ENCODE peak calls at places on chromosome 20, in five cellular contexts. D is fibroblast of lung, Z is endodermal cell, I is HCT116, C is IMR-90. S is an unnamed sample.

GRCh38 chr20:34251619-34252018 is 10.4 kb downstream of the ASIP start:
- DNase-seq in Z (no peak), C (no peak), I (no peak), D (no peak), S (no peak)

GRCh38 chr20:58719971-58720371 is 27.4 kb downstream of the NPEPL1 start:
- DNase-seq in Z (no peak), I (no peak), C (no peak), D (no peak), S (no peak)

GRCh38 chr20:17281478-17281877 is 54.6 kb downstream of the PCSK2 start:
- DNase-seq in Z (peak; percentile 90), I (peak; percentile 3), C (peak; percentile 19), D (peak; percentile 1), S (peak; percentile 12)

GRCh38 chr20:32018269-32019155 is 8.3 kb downstream of the CCM2L start:
- DNase-seq in C (no peak), I (peak; percentile 81), D (no peak), Z (peak; percentile 99), S (no peak)

GRCh38 chr20:48624315-48625020 is 203.3 kb downstream of the PREX1 start:
- DNase-seq in D (no peak), I (no peak), C (no peak), Z (no peak), S (no peak)

GRCh38 chr20:15802020-15802419 is 771.2 kb downstream of the KIF16B start:
- DNase-seq in Z (no peak), D (no peak), I (no peak), C (no peak), S (no peak)

GRCh38 chr20:25437153-25437581 is 29.7 kb downstream of the GINS1 start:
- DNase-seq in D (peak; percentile 35), I (no peak), Z (peak; percentile 84), C (peak; percentile 40), S (no peak)

GRCh38 chr20:6053776-6054688 is at the start of gene LRRN4:
- DNase-seq in C (peak; percentile 26), D (peak; percentile 51), Z (peak; percentile 88), I (peak; percentile 19), S (no peak)

GRCh38 chr20:15976047-15976731 is 597.1 kb downstream of the KIF16B start:
- DNase-seq in C (no peak), Z (peak; percentile 86), I (no peak), D (no peak), S (no peak)

GRCh38 chr20:22716824-22717351 is 132.5 kb upstream of the FOXA2 start:
- DNase-seq in D (no peak), C (peak; percentile 7), Z (no peak), I (no peak), S (peak; percentile 72)

GRCh38 chr20:36066777-36067176 is 87.8 kb upstream of the EPB41L1 start:
- DNase-seq in D (no peak), C (no peak), I (no peak), Z (no peak), S (no peak)

GRCh38 chr20:14775778-14776177 is 438.4 kb upstream of the FLRT3 start:
- DNase-seq in Z (no peak), I (peak; percentile 8), C (no peak), D (peak; percentile 55), S (peak; percentile 91)

GRCh38 chr20:46139243-46139889 is 21.3 kb downstream of the CD40 start:
- DNase-seq in C (no peak), D (no peak), Z (no peak), I (no peak), S (no peak)

GRCh38 chr20:18805881-18806280 is 7.7 kb upstream of the SCP2D1 start:
- DNase-seq in C (peak; percentile 41), D (no peak), I (no peak), Z (no peak), S (no peak)

GRCh38 chr20:29319725-29320124 is 1937.7 kb upstream of the DEFB115 start:
- DNase-seq in D (no peak), Z (no peak), I (no peak), C (no peak), S (no peak)
- H3K9ac ChIP-seq in D (no peak overlapping the region), Z (no peak overlapping the region), I (no peak overlapping the region), C (no peak overlapping the region), S (no peak overlapping the region)

GRCh38 chr20:62971211-62971949 is 18.9 kb downstream of the SLC17A9 start:
- DNase-seq in Z (no peak), C (no peak), D (no peak), I (no peak), S (no peak)

GRCh38 chr20:62975251-62975770 is 22.8 kb downstream of the SLC17A9 start:
- DNase-seq in Z (no peak), C (no peak), I (no peak), D (no peak), S (no peak)

GRCh38 chr20:62972270-62973032 is 19.9 kb downstream of the SLC17A9 start:
- DNase-seq in Z (peak; percentile 96), C (peak; percentile 69), I (peak; percentile 63), D (peak; percentile 65), S (peak; percentile 94)

GRCh38 chr20:62970307-62971210 is 18.1 kb downstream of the SLC17A9 start:
- DNase-seq in D (no peak), I (no peak), C (no peak), Z (no peak), S (no peak)

DNA sequence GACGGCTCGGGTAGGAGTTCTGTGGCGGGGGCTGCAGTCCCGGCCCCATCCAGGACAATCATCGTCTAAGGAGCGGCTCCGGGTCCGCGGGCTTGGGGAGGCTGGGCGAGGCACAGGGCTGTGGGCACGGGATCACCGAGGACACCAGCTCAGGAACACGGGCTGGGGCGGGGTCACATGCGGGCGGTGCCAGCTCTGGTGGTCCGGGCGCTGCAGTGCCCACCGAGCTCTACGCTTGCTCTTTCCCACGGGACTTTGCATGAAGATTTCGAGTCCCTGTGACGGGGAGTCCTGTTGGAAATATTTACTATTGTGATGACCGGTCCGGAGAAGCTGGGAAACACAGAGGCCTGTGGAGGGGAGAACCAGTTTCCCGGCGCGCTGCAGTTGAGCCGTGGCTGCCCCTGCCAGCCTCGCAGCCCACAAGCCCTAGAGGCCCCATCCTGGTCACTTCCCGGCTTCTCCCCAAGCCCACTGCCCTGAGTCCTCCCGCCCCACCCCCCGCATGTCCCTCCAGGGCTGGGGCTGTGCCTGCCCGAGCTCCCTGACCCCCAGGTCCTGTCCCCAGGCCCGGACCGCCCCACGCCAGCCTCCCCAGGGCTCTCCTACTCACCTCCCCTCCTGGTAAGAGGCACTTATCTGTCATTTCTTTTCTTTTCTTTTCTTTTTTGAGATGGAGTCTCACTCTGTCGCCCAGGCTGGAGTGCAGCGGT is 20.7 kb downstream of the SLC17A9 start:
- DNase-seq in D (no peak), C (no peak), Z (no peak), I (no peak), S (no peak)
- H3K4me3 ChIP-seq in D (no peak overlapping the region), C (no peak overlapping the region), Z (peak overlapping the region; percentile 45), I (peak overlapping the region; percentile 47), S (no peak overlapping the region)

DNA sequence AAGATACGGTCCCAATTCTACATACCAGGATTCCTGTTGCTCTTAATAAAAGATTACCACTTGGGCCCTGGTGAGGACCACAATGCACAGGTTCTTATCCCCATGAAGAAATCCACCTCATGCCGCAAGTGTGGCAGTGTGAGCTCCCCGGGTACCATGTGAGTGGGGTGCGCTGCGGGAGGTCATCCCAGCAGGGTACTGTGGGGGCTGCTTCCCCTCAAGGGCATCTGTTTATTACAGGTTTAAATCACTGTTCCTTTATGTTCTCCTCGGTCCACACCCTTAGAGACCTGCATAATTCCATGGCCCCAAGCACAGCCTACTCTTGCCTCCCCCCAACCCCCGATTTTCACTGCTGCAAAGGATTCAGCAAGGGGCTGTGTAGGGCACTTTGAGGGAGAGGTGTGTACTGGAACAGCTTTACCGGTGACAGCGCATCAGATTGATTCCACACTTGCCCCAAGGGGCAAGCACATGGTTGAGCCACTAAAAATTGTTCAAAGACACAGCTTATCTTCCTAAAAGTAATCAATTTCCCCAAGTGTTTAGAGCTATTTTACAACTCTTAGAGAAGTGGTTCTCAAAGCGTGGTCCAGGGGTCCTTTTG is 6.2 kb downstream of the DIDO1 start:
- DNase-seq in I (no peak), Z (peak; percentile 35), C (no peak), D (no peak), S (no peak)
- H3K9ac ChIP-seq in I (no peak overlapping the region), Z (no peak overlapping the region), C (no peak overlapping the region), D (no peak overlapping the region), S (no peak overlapping the region)

GRCh38 chr20:42419814-42420532 is 769.7 kb downstream of the PTPRT start:
- DNase-seq in C (no peak), Z (no peak), D (no peak), I (no peak), S (no peak)
- H3K4me3 ChIP-seq in C (no peak overlapping the region), Z (no peak overlapping the region), D (no peak overlapping the region), I (no peak overlapping the region), S (no peak overlapping the region)

DNA sequence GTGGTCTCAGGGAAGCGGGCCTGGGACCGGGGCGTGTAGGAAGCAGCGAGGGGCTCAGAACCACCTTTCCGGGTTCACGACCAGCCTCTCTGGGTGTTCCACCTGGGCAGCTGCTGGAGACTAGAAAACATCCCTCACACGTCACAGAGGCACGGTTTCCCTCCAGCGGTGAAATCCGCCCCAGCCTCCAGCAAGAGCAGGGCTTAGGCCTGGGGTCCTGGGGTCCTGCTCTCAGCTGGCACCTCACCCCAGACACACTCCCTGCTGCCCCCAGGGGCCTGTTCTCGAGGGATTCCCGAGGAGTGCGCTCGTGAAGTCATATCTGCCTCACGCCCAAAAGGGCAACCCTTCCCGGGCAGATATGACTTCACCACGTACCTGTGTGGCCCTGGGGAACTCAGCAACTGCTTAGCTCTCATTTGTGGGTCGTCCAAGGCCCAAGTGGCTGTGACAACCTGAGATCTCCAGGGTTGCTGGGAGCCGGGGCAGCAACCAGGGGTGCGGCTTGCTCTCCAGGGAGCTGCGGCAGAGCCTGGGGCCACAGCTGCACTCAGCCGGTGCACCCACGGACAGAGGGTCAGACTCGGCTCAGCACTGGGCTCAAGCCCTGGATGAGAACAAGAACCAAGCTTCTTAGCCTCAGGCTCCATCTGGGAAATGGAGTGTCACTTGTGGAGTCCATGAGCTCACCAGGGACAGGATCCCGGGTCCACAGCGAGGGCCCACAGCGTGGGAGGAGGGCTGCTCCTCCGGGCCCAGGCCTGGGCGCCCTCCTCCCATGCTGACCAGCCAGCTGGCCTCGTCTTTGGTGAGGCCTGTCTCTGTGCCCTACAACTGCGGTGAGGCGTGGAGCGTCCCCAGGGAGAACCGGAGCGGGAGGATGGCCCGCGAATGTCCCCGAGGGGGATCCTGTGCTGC is 661 bp downstream of the FNDC11 start:
- DNase-seq in C (no peak), D (no peak), Z (peak; percentile 67), I (no peak), S (no peak)
- H3K9ac ChIP-seq in C (peak overlapping the region; percentile 60), D (no peak overlapping the region), Z (no peak overlapping the region), I (peak overlapping the region; percentile 73), S (no peak overlapping the region)

DNA sequence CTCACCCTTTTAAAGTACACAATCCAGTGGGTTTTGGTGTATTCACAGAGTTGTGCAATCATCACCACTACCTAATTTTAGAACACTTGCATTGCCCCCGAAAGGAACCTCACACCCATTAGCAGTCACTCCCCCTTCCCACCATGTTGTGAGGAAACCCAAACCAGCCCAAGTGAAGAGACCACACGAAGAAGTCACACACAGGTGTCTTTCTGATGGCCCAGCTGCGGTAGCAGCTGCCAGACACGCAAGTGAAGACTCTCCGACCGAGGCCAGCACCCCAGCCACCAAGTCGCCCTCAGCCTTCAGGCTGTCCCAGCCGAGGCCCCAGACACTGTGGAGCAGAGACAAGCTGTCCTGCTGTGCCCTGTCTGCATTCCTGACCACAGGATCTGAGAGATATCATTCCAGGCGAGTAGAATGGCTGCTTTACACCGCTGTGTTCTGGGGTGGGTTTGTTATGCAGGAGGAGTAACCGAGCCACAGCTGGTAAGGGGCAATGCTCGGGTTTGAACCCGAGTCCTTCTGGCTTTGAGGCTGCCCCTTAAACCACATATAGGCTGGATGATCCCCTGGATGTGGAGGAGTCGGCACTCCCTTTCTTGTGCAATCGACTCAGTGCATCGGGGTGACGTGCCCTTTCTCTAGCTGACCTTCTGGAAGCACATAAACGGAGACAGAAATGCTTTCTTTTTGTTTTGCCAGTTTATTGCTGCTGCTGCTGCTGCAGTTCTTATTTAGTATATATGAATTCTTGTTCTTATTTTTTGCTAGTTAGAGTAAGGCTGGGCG is 59.0 kb upstream of the PTPN1 start:
- DNase-seq in Z (peak; percentile 94), I (no peak), C (peak; percentile 46), D (peak; percentile 36), S (peak; percentile 67)
- H3K4me3 ChIP-seq in Z (peak overlapping the region; percentile 48), I (no peak overlapping the region), C (peak overlapping the region; percentile 5), D (no peak overlapping the region), S (peak overlapping the region; percentile 53)